ENCODE peak calls at places on chromosomes 5 and 9, in eight cellular contexts. L is cardiac muscle cell, W is A549, B is sigmoid colon, N is OCI-LY7, F is psoas muscle, G is body of pancreas, U is SJCRH30. A is an unnamed sample.

GRCh38 chr5:11903614-11904269 is 504 bp downstream of the CTNND2 start:
- DNase-seq in W (peak; percentile 23), G (peak; percentile 66), B (no peak), L (peak; percentile 3), U (no peak), N (no peak), F (no peak), A (peak; percentile 35)

GRCh38 chr9:123893831-123894460 is 36.0 kb downstream of the DENND1A start:
- DNase-seq in G (no peak), L (peak; percentile 30), N (no peak), F (no peak), W (peak; percentile 30), U (no peak), B (no peak), A (no peak)

GRCh38 chr5:32733582-32734340 is 22.6 kb downstream of the NPR3 start:
- DNase-seq in B (no peak), F (no peak), U (no peak), N (no peak), L (no peak), W (no peak), G (no peak), A (no peak)

GRCh38 chr5:96788112-96788749 is 19.5 kb downstream of the ERAP1 start:
- DNase-seq in B (no peak), W (no peak), U (no peak), L (peak; percentile 54), N (no peak), G (no peak), F (no peak), A (no peak)

GRCh38 chr5:170184007-170184687 is 48.6 kb upstream of the C5orf58 start:
- DNase-seq in L (peak; percentile 68), G (peak; percentile 68), B (no peak), N (peak; percentile 57), F (peak; percentile 55), W (peak; percentile 66), U (peak; percentile 50), A (peak; percentile 66)

GRCh38 chr5:178569485-178569884 is 20.7 kb downstream of the COL23A1 start:
- DNase-seq in W (no peak), B (no peak), F (no peak), L (no peak), U (no peak), N (no peak), G (no peak), A (no peak)

GRCh38 chr5:10489810-10490426 is 48.2 kb downstream of the ROPN1L start:
- DNase-seq in G (no peak), N (peak; percentile 52), F (no peak), U (no peak), W (no peak), L (no peak), B (no peak), A (no peak)

GRCh38 chr5:59789894-59790293 is 103.6 kb downstream of the PDE4D start:
- DNase-seq in F (no peak), N (no peak), L (no peak), G (no peak), W (peak; percentile 50), B (no peak), U (no peak), A (no peak)

GRCh38 chr5:45521067-45521466 is 175.1 kb downstream of the HCN1 start:
- DNase-seq in B (no peak), G (peak; percentile 61), U (peak; percentile 32), N (no peak), W (peak; percentile 0), L (peak; percentile 6), F (no peak), A (peak; percentile 87)

GRCh38 chr5:38164776-38165399 is 93.5 kb upstream of the EGFLAM start:
- DNase-seq in L (no peak), F (no peak), W (no peak), B (no peak), U (no peak), G (no peak), N (no peak), A (no peak)

GRCh38 chr5:179427676-179428056 is 82.4 kb upstream of the ADAMTS2 start:
- DNase-seq in W (no peak), U (no peak), B (no peak), G (no peak), L (no peak), N (no peak), F (no peak), A (no peak)

GRCh38 chr5:34001231-34001935 is 6.5 kb downstream of the AMACR start:
- DNase-seq in F (no peak), B (peak; percentile 85), U (peak; percentile 82), G (peak; percentile 88), L (peak; percentile 20), W (peak; percentile 19), N (no peak), A (no peak)

GRCh38 chr5:172834570-172835245 is 657 bp downstream of the ERGIC1 start:
- DNase-seq in L (peak; percentile 34), G (peak; percentile 52), F (peak; percentile 62), W (no peak), U (peak; percentile 85), N (peak; percentile 53), B (peak; percentile 77), A (peak; percentile 7)

GRCh38 chr9:128554155-128554862 is 1.9 kb downstream of the SPTAN1 start:
- DNase-seq in L (peak; percentile 96), N (peak; percentile 62), U (peak; percentile 94), F (peak; percentile 60), B (peak; percentile 87), W (peak; percentile 72), G (peak; percentile 64), A (peak; percentile 78)

GRCh38 chr5:78008356-78008967 is 232.3 kb upstream of the TBCA start:
- DNase-seq in G (no peak), L (peak; percentile 70), W (peak; percentile 67), N (peak; percentile 31), B (no peak), F (no peak), U (peak; percentile 53), A (peak; percentile 34)

GRCh38 chr9:120735415-120736126 is 21.3 kb upstream of the MEGF9 start:
- DNase-seq in F (peak; percentile 55), B (no peak), U (no peak), N (peak; percentile 38), L (peak; percentile 79), G (no peak), W (peak; percentile 55), A (no peak)

GRCh38 chr5:139758510-139759036 is 37.0 kb upstream of the PSD2 start:
- DNase-seq in G (no peak), B (no peak), W (no peak), L (no peak), F (no peak), N (no peak), U (no peak), A (no peak)

GRCh38 chr9:33661186-33661585 is 134.2 kb upstream of the PRSS3 start:
- DNase-seq in F (no peak), N (no peak), G (no peak), W (no peak), B (no peak), L (peak; percentile 46), U (no peak), A (no peak)

GRCh38 chr9:92257327-92257726 is 36.2 kb downstream of the IARS1 start:
- DNase-seq in B (no peak), G (no peak), L (no peak), U (no peak), W (no peak), F (no peak), N (no peak), A (no peak)

GRCh38 chr9:104232781-104233341 is 138.8 kb downstream of the SMC2 start:
- DNase-seq in N (no peak), W (no peak), B (no peak), G (no peak), U (peak; percentile 29), L (peak; percentile 81), F (no peak), A (no peak)

GRCh38 chr9:129111143-129111761 is at the start of gene PTPA:
- DNase-seq in B (peak; percentile 93), W (peak; percentile 88), G (peak; percentile 91), N (peak; percentile 94), F (peak; percentile 95), U (peak; percentile 90), L (peak; percentile 93), A (peak; percentile 95)

GRCh38 chr9:88387035-88387732 is 1.1 kb upstream of the SPIN1 start:
- DNase-seq in U (no peak), F (peak; percentile 49), G (peak; percentile 63), B (peak; percentile 69), N (no peak), W (peak; percentile 54), L (peak; percentile 66), A (peak; percentile 70)

GRCh38 chr5:118796081-118796480 is 192.3 kb downstream of the DTWD2 start:
- DNase-seq in G (no peak), B (no peak), W (no peak), L (no peak), F (no peak), N (no peak), U (no peak), A (no peak)

GRCh38 chr9:16060457-16061129 is 507.8 kb downstream of the CCDC171 start:
- DNase-seq in U (no peak), W (no peak), N (no peak), L (no peak), G (no peak), B (no peak), F (no peak), A (no peak)
- H3K27ac ChIP-seq in U (no peak overlapping the region), W (no peak overlapping the region), N (no peak overlapping the region), L (no peak overlapping the region), G (no peak overlapping the region), B (no peak overlapping the region), F (no peak overlapping the region), A (no peak overlapping the region)

DNA sequence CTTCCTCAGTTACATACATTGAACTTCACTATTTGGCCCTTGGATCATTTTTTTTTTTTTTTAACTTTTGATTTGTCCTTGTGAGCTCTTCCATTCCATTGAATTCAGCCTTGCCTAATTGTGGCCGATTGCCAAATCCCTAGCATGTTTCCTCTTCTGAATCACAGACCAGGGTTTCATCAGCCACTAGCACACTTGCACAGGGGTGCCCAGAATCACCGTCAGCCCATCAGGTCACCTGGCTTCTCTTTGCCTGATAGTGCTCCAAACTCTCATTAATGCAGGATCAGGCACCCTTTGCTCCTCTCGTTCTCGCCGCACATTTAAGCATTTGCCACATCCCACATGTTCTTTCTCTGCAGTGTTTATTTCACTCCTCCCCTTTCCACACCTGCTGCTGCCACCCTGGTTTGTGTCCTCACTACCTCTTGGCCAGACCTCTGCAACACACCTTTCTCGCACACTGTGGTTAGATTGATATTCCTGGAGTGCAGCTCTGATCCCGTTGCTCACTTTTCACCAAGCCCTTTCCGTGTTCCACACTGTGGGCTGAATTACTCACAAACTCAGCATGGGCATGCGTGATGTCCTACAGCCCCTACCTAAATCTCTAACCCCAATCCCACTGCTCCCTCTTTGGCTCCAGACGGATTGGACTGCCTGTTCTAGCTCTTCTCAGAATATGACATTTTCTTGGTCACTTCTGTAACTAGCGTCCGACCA is 9.8 kb downstream of the PIK3R1 start:
- DNase-seq in W (peak; percentile 28), L (peak; percentile 93), N (no peak), G (peak; percentile 65), F (peak; percentile 79), U (no peak), B (peak; percentile 90), A (peak; percentile 64)
- H3K4me3 ChIP-seq in W (no peak overlapping the region), L (no peak overlapping the region), N (no peak overlapping the region), G (no peak overlapping the region), F (peak overlapping the region; percentile 21), U (no peak overlapping the region), B (no peak overlapping the region), A (no peak overlapping the region)

GRCh38 chr9:137034709-137035506 is 3.0 kb upstream of the FUT7 start:
- DNase-seq in N (peak; percentile 90), B (peak; percentile 89), U (peak; percentile 86), W (peak; percentile 90), F (peak; percentile 92), L (peak; percentile 87), G (peak; percentile 85), A (peak; percentile 89)
- H3K4me1 ChIP-seq in N (peaks cover 30% of the 10 kb centered on the region), B (peaks cover 9% of the 10 kb centered on the region), U (no peaks in the 10 kb centered on the region), W (peaks cover 18% of the 10 kb centered on the region), F (peaks cover 6% of the 10 kb centered on the region), L (no peaks in the 10 kb centered on the region), G (peaks cover 13% of the 10 kb centered on the region), A (peaks cover 9% of the 10 kb centered on the region)

GRCh38 chr5:138654281-138654867 is 79.2 kb upstream of the HSPA9 start:
- DNase-seq in U (peak; percentile 65), B (no peak), W (no peak), L (peak; percentile 42), N (no peak), F (no peak), G (no peak), A (no peak)
- H3K27ac ChIP-seq in U (no peak overlapping the region), B (no peak overlapping the region), W (no peak overlapping the region), L (no peak overlapping the region), N (no peak overlapping the region), F (no peak overlapping the region), G (no peak overlapping the region), A (no peak overlapping the region)

A was measured in A673.